ENCODE peak calls at places on chromosomes 2 and 18, in five cellular contexts. One of them, this sample, is unnamed.

GRCh38 chr2:235390108-235390815 is 103.6 kb upstream of the AGAP1 start:
- DNase-seq in D341Med: no peak
- DNase-seq in activated CD8-positive, alpha-beta memory T cell treated with anti-CD3 and anti-CD28 coated beads, Interleukin-2, amount 50 U/mL, for 48 hours: peak; percentile 56
- DNase-seq in AML-193: peak; percentile 12
- DNase-seq in pancreas: no peak
- DNase-seq in this sample: no peak

GRCh38 chr18:61683856-61684255 is 209.0 kb downstream of the RNF152 start:
- DNase-seq in D341Med: no peak
- DNase-seq in activated CD8-positive, alpha-beta memory T cell treated with anti-CD3 and anti-CD28 coated beads, Interleukin-2, amount 50 U/mL, for 48 hours: no peak
- DNase-seq in AML-193: no peak
- DNase-seq in pancreas: no peak
- DNase-seq in this sample: no peak

GRCh38 chr2:25473758-25474335 is 132.1 kb upstream of the DNMT3A start:
- DNase-seq in D341Med: peak; percentile 75
- DNase-seq in activated CD8-positive, alpha-beta memory T cell treated with anti-CD3 and anti-CD28 coated beads, Interleukin-2, amount 50 U/mL, for 48 hours: no peak
- DNase-seq in AML-193: no peak
- DNase-seq in pancreas: peak; percentile 33
- DNase-seq in this sample: no peak

GRCh38 chr2:9273496-9273895 is 66.9 kb downstream of the ASAP2 start:
- DNase-seq in D341Med: no peak
- DNase-seq in activated CD8-positive, alpha-beta memory T cell treated with anti-CD3 and anti-CD28 coated beads, Interleukin-2, amount 50 U/mL, for 48 hours: no peak
- DNase-seq in AML-193: no peak
- DNase-seq in pancreas: no peak
- DNase-seq in this sample: no peak

GRCh38 chr18:63216911-63217311 is 102.7 kb downstream of the BCL2 start:
- DNase-seq in D341Med: no peak
- DNase-seq in activated CD8-positive, alpha-beta memory T cell treated with anti-CD3 and anti-CD28 coated beads, Interleukin-2, amount 50 U/mL, for 48 hours: no peak
- DNase-seq in AML-193: no peak
- DNase-seq in pancreas: no peak
- DNase-seq in this sample: no peak

GRCh38 chr18:78765142-78765541 is 214.5 kb upstream of the SALL3 start:
- DNase-seq in D341Med: no peak
- DNase-seq in activated CD8-positive, alpha-beta memory T cell treated with anti-CD3 and anti-CD28 coated beads, Interleukin-2, amount 50 U/mL, for 48 hours: no peak
- DNase-seq in AML-193: no peak
- DNase-seq in pancreas: no peak
- DNase-seq in this sample: no peak

GRCh38 chr2:101150306-101151140 is 659 bp downstream of the TBC1D8 start:
- DNase-seq in D341Med: peak; percentile 69
- DNase-seq in activated CD8-positive, alpha-beta memory T cell treated with anti-CD3 and anti-CD28 coated beads, Interleukin-2, amount 50 U/mL, for 48 hours: peak; percentile 58
- DNase-seq in AML-193: no peak
- DNase-seq in pancreas: peak; percentile 57
- DNase-seq in this sample: peak; percentile 58

GRCh38 chr2:121255363-121255762 is 29.6 kb downstream of the TFCP2L1 start:
- DNase-seq in D341Med: no peak
- DNase-seq in activated CD8-positive, alpha-beta memory T cell treated with anti-CD3 and anti-CD28 coated beads, Interleukin-2, amount 50 U/mL, for 48 hours: no peak
- DNase-seq in AML-193: no peak
- DNase-seq in pancreas: peak; percentile 32
- DNase-seq in this sample: no peak

GRCh38 chr18:55509631-55510372 is 78.2 kb downstream of the TCF4 start:
- DNase-seq in D341Med: no peak
- DNase-seq in activated CD8-positive, alpha-beta memory T cell treated with anti-CD3 and anti-CD28 coated beads, Interleukin-2, amount 50 U/mL, for 48 hours: no peak
- DNase-seq in AML-193: no peak
- DNase-seq in pancreas: no peak
- DNase-seq in this sample: no peak

GRCh38 chr18:56945171-56945863 is 201.6 kb upstream of the BOD1L2 start:
- DNase-seq in D341Med: no peak
- DNase-seq in activated CD8-positive, alpha-beta memory T cell treated with anti-CD3 and anti-CD28 coated beads, Interleukin-2, amount 50 U/mL, for 48 hours: no peak
- DNase-seq in AML-193: no peak
- DNase-seq in pancreas: no peak
- DNase-seq in this sample: no peak

GRCh38 chr2:232668805-232669444 is 28.2 kb upstream of the GIGYF2 start:
- DNase-seq in D341Med: no peak
- DNase-seq in activated CD8-positive, alpha-beta memory T cell treated with anti-CD3 and anti-CD28 coated beads, Interleukin-2, amount 50 U/mL, for 48 hours: no peak
- DNase-seq in AML-193: no peak
- DNase-seq in pancreas: no peak
- DNase-seq in this sample: no peak

GRCh38 chr2:118089015-118089800 is 937 bp downstream of the INSIG2 start:
- DNase-seq in D341Med: no peak
- DNase-seq in activated CD8-positive, alpha-beta memory T cell treated with anti-CD3 and anti-CD28 coated beads, Interleukin-2, amount 50 U/mL, for 48 hours: no peak
- DNase-seq in AML-193: peak; percentile 49
- DNase-seq in pancreas: peak; percentile 18
- DNase-seq in this sample: peak; percentile 53